ENCODE peak calls at places on chromosomes 2 and 18, in eight cellular contexts. One of them, this sample, is unnamed.
A peak's percentile ranks its signal among the peaks of the same experiment; 100 is the strongest.

GRCh38 chr2:12897181-12897580 is 180.4 kb downstream of the TRIB2 start:
- DNase-seq in GM20000: no peak
- DNase-seq in hepatocyte: no peak
- DNase-seq in fibroblast of lung: no peak
- DNase-seq in tibial artery: no peak
- DNase-seq in nephron progenitor cell: no peak
- DNase-seq in omental fat pad: no peak
- DNase-seq in DND-41: peak; percentile 8
- DNase-seq in this sample: no peak

GRCh38 chr2:169823996-169824372 is 721 bp downstream of the METTL5 start:
- DNase-seq in GM20000: no peak
- DNase-seq in fibroblast of lung: no peak
- DNase-seq in hepatocyte: no peak
- DNase-seq in tibial artery: no peak
- DNase-seq in nephron progenitor cell: no peak
- DNase-seq in DND-41: no peak
- DNase-seq in omental fat pad: no peak
- DNase-seq in this sample: no peak

GRCh38 chr2:65779021-65779420 is 346.6 kb upstream of the SPRED2 start:
- DNase-seq in omental fat pad: no peak
- DNase-seq in tibial artery: no peak
- DNase-seq in DND-41: no peak
- DNase-seq in hepatocyte: no peak
- DNase-seq in GM20000: no peak
- DNase-seq in fibroblast of lung: no peak
- DNase-seq in nephron progenitor cell: no peak
- DNase-seq in this sample: no peak

GRCh38 chr2:37561615-37562569 is 109.5 kb downstream of the CDC42EP3 start:
- DNase-seq in hepatocyte: peak; percentile 20
- DNase-seq in DND-41: no peak
- DNase-seq in nephron progenitor cell: no peak
- DNase-seq in omental fat pad: no peak
- DNase-seq in tibial artery: no peak
- DNase-seq in fibroblast of lung: peak; percentile 88
- DNase-seq in GM20000: no peak
- DNase-seq in this sample: peak; percentile 65

GRCh38 chr18:69708844-69709243 is 238.8 kb downstream of the CD226 start:
- DNase-seq in hepatocyte: no peak
- DNase-seq in fibroblast of lung: no peak
- DNase-seq in GM20000: no peak
- DNase-seq in tibial artery: no peak
- DNase-seq in DND-41: no peak
- DNase-seq in nephron progenitor cell: no peak
- DNase-seq in omental fat pad: no peak
- DNase-seq in this sample: no peak

GRCh38 chr18:70931942-70932814 is 643.3 kb downstream of the SOCS6 start:
- DNase-seq in omental fat pad: no peak
- DNase-seq in nephron progenitor cell: no peak
- DNase-seq in hepatocyte: peak; percentile 58
- DNase-seq in tibial artery: no peak
- DNase-seq in GM20000: peak; percentile 10
- DNase-seq in fibroblast of lung: peak; percentile 59
- DNase-seq in DND-41: no peak
- DNase-seq in this sample: no peak

GRCh38 chr18:49733896-49734585 is 79.3 kb downstream of the ACAA2 start:
- DNase-seq in DND-41: no peak
- DNase-seq in GM20000: no peak
- DNase-seq in tibial artery: no peak
- DNase-seq in hepatocyte: no peak
- DNase-seq in omental fat pad: no peak
- DNase-seq in nephron progenitor cell: no peak
- DNase-seq in fibroblast of lung: no peak
- DNase-seq in this sample: no peak

GRCh38 chr2:235614176-235614860 is 120.5 kb downstream of the AGAP1 start:
- DNase-seq in fibroblast of lung: no peak
- DNase-seq in hepatocyte: no peak
- DNase-seq in nephron progenitor cell: no peak
- DNase-seq in GM20000: no peak
- DNase-seq in tibial artery: peak; percentile 53
- DNase-seq in DND-41: peak; percentile 16
- DNase-seq in omental fat pad: no peak
- DNase-seq in this sample: no peak

GRCh38 chr18:3679254-3679653 is 229.3 kb downstream of the TGIF1 start:
- DNase-seq in nephron progenitor cell: no peak
- DNase-seq in GM20000: no peak
- DNase-seq in omental fat pad: no peak
- DNase-seq in fibroblast of lung: no peak
- DNase-seq in DND-41: no peak
- DNase-seq in tibial artery: no peak
- DNase-seq in hepatocyte: no peak
- DNase-seq in this sample: no peak

GRCh38 chr2:152468832-152469692 is 134.1 kb downstream of the FMNL2 start:
- DNase-seq in tibial artery: no peak
- DNase-seq in DND-41: no peak
- DNase-seq in GM20000: peak; percentile 12
- DNase-seq in omental fat pad: no peak
- DNase-seq in hepatocyte: no peak
- DNase-seq in nephron progenitor cell: no peak
- DNase-seq in fibroblast of lung: no peak
- DNase-seq in this sample: no peak

GRCh38 chr2:148927010-148927409 is 52.0 kb downstream of the KIF5C start:
- DNase-seq in tibial artery: no peak
- DNase-seq in fibroblast of lung: no peak
- DNase-seq in hepatocyte: peak; percentile 26
- DNase-seq in DND-41: no peak
- DNase-seq in omental fat pad: no peak
- DNase-seq in nephron progenitor cell: no peak
- DNase-seq in GM20000: peak; percentile 44
- DNase-seq in this sample: peak; percentile 45

GRCh38 chr2:235793163-235793752 is 299.4 kb downstream of the AGAP1 start:
- DNase-seq in hepatocyte: peak; percentile 43
- DNase-seq in omental fat pad: no peak
- DNase-seq in nephron progenitor cell: no peak
- DNase-seq in tibial artery: no peak
- DNase-seq in DND-41: peak; percentile 17
- DNase-seq in fibroblast of lung: no peak
- DNase-seq in GM20000: no peak
- DNase-seq in this sample: peak; percentile 17

GRCh38 chr2:178825183-178825582 is 18.0 kb upstream of the TTN start:
- DNase-seq in GM20000: no peak
- DNase-seq in hepatocyte: no peak
- DNase-seq in DND-41: no peak
- DNase-seq in tibial artery: no peak
- DNase-seq in nephron progenitor cell: no peak
- DNase-seq in omental fat pad: no peak
- DNase-seq in fibroblast of lung: peak; percentile 55
- DNase-seq in this sample: no peak

DNA sequence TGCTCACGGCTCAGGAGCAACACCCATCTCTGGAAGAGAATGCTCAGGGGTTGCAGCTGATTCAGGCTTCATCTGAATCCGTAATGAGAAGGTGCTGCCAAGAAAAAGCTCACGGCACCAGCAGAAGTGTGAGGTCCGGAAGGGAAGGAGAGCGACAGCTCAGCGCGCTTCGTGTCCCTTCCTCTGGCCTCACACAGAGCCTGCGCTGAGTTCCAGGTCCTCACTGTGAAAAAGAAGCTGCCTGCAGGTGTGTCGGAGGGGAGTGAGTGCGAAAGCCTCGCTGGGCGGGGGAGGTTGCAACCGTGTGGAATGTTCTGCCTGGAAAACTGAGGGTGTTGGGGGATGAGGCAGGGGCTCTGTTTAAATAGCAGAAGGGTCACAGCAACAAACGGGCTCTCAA is 76.2 kb upstream of the TWIST2 start:
- DNase-seq in fibroblast of lung: no peak
- DNase-seq in hepatocyte: no peak
- DNase-seq in nephron progenitor cell: no peak
- DNase-seq in omental fat pad: no peak
- DNase-seq in tibial artery: no peak
- DNase-seq in DND-41: no peak
- DNase-seq in GM20000: no peak
- DNase-seq in this sample: no peak
- TF ChIP-seq CTCF in fibroblast of lung: no peak
- TF ChIP-seq CTCF in hepatocyte: no peak
- TF ChIP-seq CTCF in nephron progenitor cell: no peak
- TF ChIP-seq CTCF in omental fat pad: no peak
- TF ChIP-seq CTCF in tibial artery: no peak
- TF ChIP-seq CTCF in DND-41: no peak
- TF ChIP-seq CTCF in GM20000: no peak
- TF ChIP-seq CTCF in this sample: no peak

GRCh38 chr2:88450925-88451575 is 1.4 kb downstream of the FOXI3 start:
- DNase-seq in GM20000: no peak
- DNase-seq in fibroblast of lung: no peak
- DNase-seq in tibial artery: no peak
- DNase-seq in nephron progenitor cell: no peak
- DNase-seq in omental fat pad: no peak
- DNase-seq in hepatocyte: no peak
- DNase-seq in DND-41: no peak
- DNase-seq in this sample: no peak

GRCh38 chr2:88451647-88452150 is 794 bp downstream of the FOXI3 start:
- DNase-seq in nephron progenitor cell: no peak
- DNase-seq in DND-41: no peak
- DNase-seq in GM20000: no peak
- DNase-seq in omental fat pad: no peak
- DNase-seq in fibroblast of lung: no peak
- DNase-seq in tibial artery: no peak
- DNase-seq in hepatocyte: no peak
- DNase-seq in this sample: peak; percentile 21

GRCh38 chr2:88450186-88450585 is 2.3 kb downstream of the FOXI3 start:
- DNase-seq in tibial artery: no peak
- DNase-seq in hepatocyte: no peak
- DNase-seq in omental fat pad: no peak
- DNase-seq in GM20000: no peak
- DNase-seq in fibroblast of lung: no peak
- DNase-seq in nephron progenitor cell: no peak
- DNase-seq in DND-41: no peak
- DNase-seq in this sample: no peak

GRCh38 chr2:88452151-88452851 is at the start of gene FOXI3:
- DNase-seq in tibial artery: no peak
- DNase-seq in nephron progenitor cell: peak; percentile 56
- DNase-seq in DND-41: no peak
- DNase-seq in omental fat pad: no peak
- DNase-seq in fibroblast of lung: no peak
- DNase-seq in GM20000: peak; percentile 48
- DNase-seq in hepatocyte: peak; percentile 37
- DNase-seq in this sample: no peak

GRCh38 chr2:88448248-88448647 is 4.2 kb downstream of the FOXI3 start:
- DNase-seq in DND-41: no peak
- DNase-seq in fibroblast of lung: no peak
- DNase-seq in hepatocyte: no peak
- DNase-seq in tibial artery: no peak
- DNase-seq in GM20000: no peak
- DNase-seq in omental fat pad: no peak
- DNase-seq in nephron progenitor cell: no peak
- DNase-seq in this sample: no peak
- TF ChIP-seq CTCF in DND-41: no peak
- TF ChIP-seq CTCF in fibroblast of lung: no peak
- TF ChIP-seq CTCF in hepatocyte: no peak
- TF ChIP-seq CTCF in tibial artery: no peak
- TF ChIP-seq CTCF in GM20000: no peak
- TF ChIP-seq CTCF in omental fat pad: no peak
- TF ChIP-seq CTCF in nephron progenitor cell: no peak
- TF ChIP-seq CTCF in this sample: no peak

GRCh38 chr18:78448106-78448505 is 531.5 kb upstream of the SALL3 start:
- DNase-seq in tibial artery: no peak
- DNase-seq in fibroblast of lung: no peak
- DNase-seq in nephron progenitor cell: no peak
- DNase-seq in hepatocyte: no peak
- DNase-seq in DND-41: no peak
- DNase-seq in GM20000: no peak
- DNase-seq in omental fat pad: no peak
- DNase-seq in this sample: no peak
- TF ChIP-seq CTCF in tibial artery: no peak
- TF ChIP-seq CTCF in fibroblast of lung: no peak
- TF ChIP-seq CTCF in nephron progenitor cell: peak; percentile 10
- TF ChIP-seq CTCF in hepatocyte: no peak
- TF ChIP-seq CTCF in DND-41: peak; percentile 50
- TF ChIP-seq CTCF in GM20000: no peak
- TF ChIP-seq CTCF in omental fat pad: no peak
- TF ChIP-seq CTCF in this sample: no peak

DNA sequence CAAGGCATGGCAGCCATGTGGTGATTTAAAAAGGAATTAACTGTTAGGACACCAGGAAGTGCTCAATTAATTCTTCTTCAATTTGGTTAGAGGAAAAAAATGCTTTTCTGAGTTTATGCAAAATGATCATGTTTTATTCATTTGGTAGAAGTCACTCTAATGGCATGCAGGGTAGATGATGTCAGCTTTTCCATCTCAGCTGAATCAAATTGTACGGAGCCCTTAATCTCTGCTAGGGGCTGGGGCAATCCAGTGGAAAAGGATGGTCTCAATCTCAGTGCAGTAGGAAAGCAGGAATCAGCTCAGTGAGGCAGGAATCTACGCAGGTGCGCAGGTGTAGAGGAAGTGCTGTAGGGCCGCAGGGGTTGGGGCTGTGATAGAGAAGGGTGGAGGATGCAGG is 244.0 kb downstream of the PRKCE start:
- DNase-seq in omental fat pad: no peak
- DNase-seq in DND-41: no peak
- DNase-seq in GM20000: no peak
- DNase-seq in fibroblast of lung: peak; percentile 47
- DNase-seq in nephron progenitor cell: no peak
- DNase-seq in tibial artery: no peak
- DNase-seq in hepatocyte: no peak
- DNase-seq in this sample: no peak
- TF ChIP-seq CTCF in omental fat pad: no peak
- TF ChIP-seq CTCF in DND-41: no peak
- TF ChIP-seq CTCF in GM20000: no peak
- TF ChIP-seq CTCF in fibroblast of lung: no peak
- TF ChIP-seq CTCF in nephron progenitor cell: no peak
- TF ChIP-seq CTCF in tibial artery: no peak
- TF ChIP-seq CTCF in hepatocyte: no peak
- TF ChIP-seq CTCF in this sample: no peak

GRCh38 chr2:57516740-57517340 is 529.8 kb upstream of the VRK2 start:
- DNase-seq in fibroblast of lung: peak; percentile 60
- DNase-seq in GM20000: peak; percentile 37
- DNase-seq in tibial artery: no peak
- DNase-seq in nephron progenitor cell: no peak
- DNase-seq in omental fat pad: no peak
- DNase-seq in DND-41: no peak
- DNase-seq in hepatocyte: peak; percentile 27
- DNase-seq in this sample: no peak
- TF ChIP-seq CTCF in fibroblast of lung: peak; percentile 33
- TF ChIP-seq CTCF in GM20000: no peak
- TF ChIP-seq CTCF in tibial artery: peak; percentile 59
- TF ChIP-seq CTCF in nephron progenitor cell: peak; percentile 57
- TF ChIP-seq CTCF in omental fat pad: no peak
- TF ChIP-seq CTCF in DND-41: peak; percentile 77
- TF ChIP-seq CTCF in hepatocyte: peak; percentile 67
- TF ChIP-seq CTCF in this sample: peak; percentile 70

GRCh38 chr2:9800639-9800974 is 42.7 kb upstream of the TAF1B start:
- DNase-seq in tibial artery: no peak
- DNase-seq in hepatocyte: no peak
- DNase-seq in GM20000: no peak
- DNase-seq in fibroblast of lung: no peak
- DNase-seq in nephron progenitor cell: no peak
- DNase-seq in DND-41: no peak
- DNase-seq in omental fat pad: no peak
- DNase-seq in this sample: no peak
- TF ChIP-seq CTCF in tibial artery: no peak
- TF ChIP-seq CTCF in hepatocyte: no peak
- TF ChIP-seq CTCF in GM20000: no peak
- TF ChIP-seq CTCF in fibroblast of lung: no peak
- TF ChIP-seq CTCF in nephron progenitor cell: no peak
- TF ChIP-seq CTCF in DND-41: no peak
- TF ChIP-seq CTCF in omental fat pad: no peak
- TF ChIP-seq CTCF in this sample: no peak